ENCODE peak calls at places on chromosomes 13 and 19, in four cellular contexts. L is IMR-90, J is K562, E is GM12878. I is an unnamed sample.

GRCh38 chr19:51259348-51260245 is 8.7 kb downstream of the SIGLECL1 start:
- DNase-seq in J (peak), L (peak), E (peak), I (peak)

GRCh38 chr13:62663767-62664166 is 1248.1 kb upstream of the PCDH20 start:
- DNase-seq in J (no peak), L (peak), E (no peak), I (no peak)

GRCh38 chr19:21569497-21569870 is 64.1 kb downstream of the ZNF429 start:
- DNase-seq in L (no peak), E (no peak), J (no peak), I (no peak)

GRCh38 chr19:12133069-12133468 is 7.1 kb downstream of the ZNF20 start:
- DNase-seq in J (no peak), E (no peak), L (no peak), I (no peak)

GRCh38 chr13:103663996-103664395 is 597.8 kb upstream of the SLC10A2 start:
- DNase-seq in E (no peak), J (no peak), L (no peak), I (no peak)

GRCh38 chr19:33125929-33126388 is 6.0 kb upstream of the WDR88 start:
- DNase-seq in J (peak), E (peak), L (peak), I (peak)

GRCh38 chr19:42270346-42271044 is 1.4 kb downstream of the CIC start:
- DNase-seq in E (no peak), L (no peak), J (no peak), I (peak)

GRCh38 chr13:102195566-102196462 is 206.0 kb downstream of the FGF14 start:
- DNase-seq in L (peak), J (no peak), E (no peak), I (peak)

GRCh38 chr13:24192036-24192810 is 31.7 kb downstream of the SPATA13 start:
- DNase-seq in L (no peak), E (no peak), J (no peak), I (peak)

GRCh38 chr19:9538183-9539058 is at the start of gene ZNF426:
- DNase-seq in L (peak), J (peak), E (peak), I (peak)

GRCh38 chr19:41707502-41707812 is 969 bp upstream of the CEACAM5 start:
- DNase-seq in E (no peak), L (no peak), J (no peak), I (no peak)

GRCh38 chr13:106376411-106377112 is 158.9 kb downstream of the EFNB2 start:
- DNase-seq in L (peak), E (no peak), J (no peak), I (peak)

GRCh38 chr19:29837448-29837961 is 25.7 kb downstream of the CCNE1 start:
- DNase-seq in L (no peak), J (no peak), E (peak), I (no peak)

GRCh38 chr13:36528105-36528504 is 95.8 kb downstream of the CCNA1 start:
- DNase-seq in E (no peak), L (no peak), J (no peak), I (no peak)

GRCh38 chr19:1855040-1855827 is 7.0 kb upstream of the REXO1 start:
- DNase-seq in J (peak), L (peak), E (peak), I (peak)

GRCh38 chr13:87677334-87678234 is 6.4 kb downstream of the SLITRK5 start:
- DNase-seq in E (no peak), L (no peak), J (no peak), I (no peak)

GRCh38 chr13:55727683-55728082 is 1413.0 kb upstream of the PRR20A start:
- DNase-seq in L (no peak), E (no peak), J (no peak), I (no peak)
- TF ChIP-seq POLR2A in L (no peak), E (no peak), J (no peak), I (no peak)

GRCh38 chr19:35301961-35302360 is 10.0 kb downstream of the MAG start:
- DNase-seq in E (no peak), L (no peak), J (no peak), I (no peak)

GRCh38 chr19:35300340-35300649 is 8.3 kb downstream of the MAG start:
- DNase-seq in E (no peak), J (peak), L (no peak), I (no peak)

GRCh38 chr19:35297922-35298321 is 6.0 kb downstream of the MAG start:
- DNase-seq in J (no peak), E (no peak), L (no peak), I (no peak)

GRCh38 chr19:35298561-35298972 is 6.6 kb downstream of the MAG start:
- DNase-seq in E (no peak), J (no peak), L (no peak), I (no peak)

GRCh38 chr19:35299523-35300339 is 7.8 kb downstream of the MAG start:
- DNase-seq in J (peak), E (no peak), L (no peak), I (no peak)
- TF ChIP-seq FOS in J (no peak), E (no peak), L (no peak), I (no peak)

GRCh38 chr19:2977001-2977685 is at the start of gene TLE6:
- DNase-seq in E (peak), J (peak), L (peak), I (peak)
- TF ChIP-seq POLR2A in E (peak), J (peak), L (no peak), I (no peak)

GRCh38 chr19:310141-310651 is 19.0 kb upstream of the PLPP2 start:
- DNase-seq in J (no peak), L (no peak), E (no peak), I (peak)
- TF ChIP-seq FOS in J (no peak), L (no peak), E (no peak), I (no peak)

GRCh38 chr19:53977991-53978731 is 13.3 kb upstream of the CACNG6 start:
- DNase-seq in J (peak), E (no peak), L (peak), I (peak)
- TF ChIP-seq POLR2A in J (no peak), E (no peak), L (no peak), I (no peak)

GRCh38 chr19:13275016-13275722 is 125.0 kb downstream of the IER2 start:
- DNase-seq in J (no peak), E (no peak), L (no peak), I (no peak)
- TF ChIP-seq FOS in J (no peak), E (no peak), L (no peak), I (no peak)

DNA sequence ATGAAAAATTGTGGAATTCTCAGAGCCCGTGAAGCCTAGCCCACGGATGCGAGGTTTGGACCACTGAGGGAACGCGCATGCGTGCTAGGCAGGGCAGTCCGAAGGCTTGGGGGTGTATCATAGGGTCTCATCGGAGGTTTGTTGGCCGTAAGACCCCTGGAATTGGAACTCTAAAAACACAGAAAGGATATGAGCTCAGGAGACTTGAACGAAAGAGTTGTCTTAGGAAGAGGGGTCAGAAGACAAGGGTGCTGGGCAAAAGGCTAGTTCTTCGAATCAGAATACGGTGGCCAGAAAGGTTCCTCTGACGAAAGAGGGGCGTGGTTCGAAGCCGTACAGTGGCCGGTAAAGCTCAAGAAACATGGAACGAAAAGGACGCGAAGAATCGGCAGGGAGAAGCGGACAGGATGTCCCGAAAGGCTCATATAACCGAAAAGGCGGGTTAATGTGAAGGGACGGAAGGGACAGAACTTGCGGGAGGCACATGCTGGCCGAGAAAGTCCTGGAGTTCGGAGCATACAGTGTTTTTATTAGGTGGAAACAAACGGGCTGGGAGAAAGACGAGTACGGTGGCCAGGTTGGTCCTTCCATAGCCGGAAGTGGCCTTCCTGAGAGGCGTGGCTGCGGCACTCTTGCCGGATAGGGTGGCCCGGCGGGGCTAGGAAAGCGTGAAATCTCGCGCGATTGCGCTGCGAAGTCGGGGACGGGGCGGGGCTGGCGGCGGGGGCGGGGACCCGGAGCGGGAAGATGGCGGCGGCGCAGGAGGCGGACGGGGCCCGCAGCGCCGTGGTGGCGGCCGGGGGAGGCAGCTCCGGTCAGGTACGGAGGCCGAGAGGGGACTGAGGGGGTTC is at the start of gene CLPTM1:
- DNase-seq in E (peak), J (peak), L (peak), I (peak)
- TF ChIP-seq POLR2A in E (peak), J (peak), L (peak), I (peak)

DNA sequence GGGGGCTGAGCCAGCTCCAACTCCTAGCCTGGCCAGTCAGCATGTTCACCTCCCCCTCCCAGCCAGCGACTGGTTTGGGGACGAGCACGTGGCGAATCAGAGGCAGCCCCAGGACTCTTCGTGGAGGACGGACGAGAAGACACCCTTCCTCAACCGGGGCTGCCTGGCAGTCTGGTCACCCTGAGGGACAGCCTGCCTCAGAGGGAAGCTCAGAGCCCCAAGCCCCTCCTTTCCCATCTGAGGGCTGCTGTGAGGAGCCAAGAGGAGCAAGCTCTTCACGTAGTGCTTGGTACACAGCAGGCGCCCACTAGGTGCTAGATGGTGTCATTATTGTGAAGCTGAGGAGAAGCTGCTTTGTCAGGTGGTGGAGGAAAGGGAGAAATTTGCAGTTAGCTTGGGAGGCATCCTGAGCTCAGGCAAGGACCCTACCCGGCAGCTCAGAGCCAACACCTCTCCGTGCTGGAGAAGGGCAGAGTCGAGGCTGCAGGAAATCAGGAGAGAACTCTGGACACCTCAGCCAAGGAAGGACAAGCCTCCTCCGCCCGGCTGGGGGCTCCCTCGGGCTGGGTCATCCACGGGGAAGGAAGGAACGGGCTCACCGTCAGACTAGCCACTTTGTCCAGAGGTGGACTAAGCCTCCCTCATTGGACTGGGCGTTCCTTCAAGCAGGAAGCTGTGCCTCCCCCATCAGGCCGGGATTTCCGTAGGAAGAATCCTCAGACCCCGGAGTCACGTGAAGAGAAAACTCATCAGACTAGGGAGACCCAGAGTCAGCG is 14.9 kb upstream of the C2CD4C start:
- DNase-seq in J (no peak), E (no peak), L (no peak), I (no peak)
- TF ChIP-seq FOS in J (no peak), E (no peak), L (no peak), I (no peak)

GRCh38 chr13:113786262-113786841 is 27.3 kb downstream of the TMEM255B start:
- DNase-seq in J (no peak), E (no peak), L (peak), I (peak)
- TF ChIP-seq POLR2A in J (no peak), E (no peak), L (no peak), I (no peak)

GRCh38 chr19:47641891-47642485 is 33.1 kb downstream of the BICRA start:
- DNase-seq in E (no peak), J (no peak), L (no peak), I (no peak)
- TF ChIP-seq FOS in E (no peak), J (no peak), L (no peak), I (no peak)